ENCODE peak calls at places on chromosomes 12 and 14, in seven cellular contexts. One of them, this sample, is unnamed.

GRCh38 chr12:55830601-55831406 is 1.4 kb upstream of the DNAJC14 start:
- DNase-seq in upper lobe of right lung: peak
- DNase-seq in psoas muscle: peak
- DNase-seq in cardiac fibroblast: peak
- DNase-seq in lower lobe of right lung: peak
- DNase-seq in glutamatergic neuron: peak
- DNase-seq in pancreas: peak
- DNase-seq in this sample: peak

GRCh38 chr12:12244341-12244740 is 22.5 kb downstream of the LRP6 start:
- DNase-seq in lower lobe of right lung: no peak
- DNase-seq in cardiac fibroblast: no peak
- DNase-seq in psoas muscle: no peak
- DNase-seq in glutamatergic neuron: no peak
- DNase-seq in pancreas: no peak
- DNase-seq in upper lobe of right lung: no peak
- DNase-seq in this sample: no peak

GRCh38 chr12:93009533-93009932 is 80.4 kb upstream of the EEA1 start:
- DNase-seq in glutamatergic neuron: no peak
- DNase-seq in upper lobe of right lung: no peak
- DNase-seq in pancreas: no peak
- DNase-seq in lower lobe of right lung: no peak
- DNase-seq in psoas muscle: no peak
- DNase-seq in cardiac fibroblast: no peak
- DNase-seq in this sample: no peak

GRCh38 chr12:11794311-11794710 is 144.8 kb downstream of the ETV6 start:
- DNase-seq in glutamatergic neuron: no peak
- DNase-seq in pancreas: no peak
- DNase-seq in psoas muscle: no peak
- DNase-seq in lower lobe of right lung: no peak
- DNase-seq in upper lobe of right lung: no peak
- DNase-seq in cardiac fibroblast: no peak
- DNase-seq in this sample: no peak

GRCh38 chr14:68208218-68208617 is 388.6 kb downstream of the RAD51B start:
- DNase-seq in upper lobe of right lung: no peak
- DNase-seq in cardiac fibroblast: no peak
- DNase-seq in glutamatergic neuron: no peak
- DNase-seq in lower lobe of right lung: no peak
- DNase-seq in pancreas: no peak
- DNase-seq in psoas muscle: no peak
- DNase-seq in this sample: no peak

GRCh38 chr12:124565071-124565491 is 2.3 kb downstream of the NCOR2 start:
- DNase-seq in upper lobe of right lung: no peak
- DNase-seq in pancreas: no peak
- DNase-seq in glutamatergic neuron: peak
- DNase-seq in psoas muscle: peak
- DNase-seq in lower lobe of right lung: no peak
- DNase-seq in cardiac fibroblast: no peak
- DNase-seq in this sample: no peak

GRCh38 chr12:81759215-81759991 is at the start of gene PPFIA2:
- DNase-seq in lower lobe of right lung: no peak
- DNase-seq in psoas muscle: peak
- DNase-seq in pancreas: peak
- DNase-seq in cardiac fibroblast: peak
- DNase-seq in glutamatergic neuron: peak
- DNase-seq in upper lobe of right lung: peak
- DNase-seq in this sample: peak

GRCh38 chr14:93676416-93676958 is 111.8 kb downstream of the PRIMA1 start:
- DNase-seq in pancreas: no peak
- DNase-seq in glutamatergic neuron: no peak
- DNase-seq in lower lobe of right lung: no peak
- DNase-seq in cardiac fibroblast: no peak
- DNase-seq in psoas muscle: no peak
- DNase-seq in upper lobe of right lung: no peak
- DNase-seq in this sample: no peak

GRCh38 chr12:45191239-45191638 is 24.7 kb upstream of the ANO6 start:
- DNase-seq in upper lobe of right lung: no peak
- DNase-seq in pancreas: no peak
- DNase-seq in cardiac fibroblast: peak
- DNase-seq in psoas muscle: no peak
- DNase-seq in glutamatergic neuron: no peak
- DNase-seq in lower lobe of right lung: no peak
- DNase-seq in this sample: no peak

GRCh38 chr12:52130695-52131094 is 51.2 kb downstream of the SMIM41 start:
- DNase-seq in cardiac fibroblast: no peak
- DNase-seq in upper lobe of right lung: peak
- DNase-seq in lower lobe of right lung: no peak
- DNase-seq in glutamatergic neuron: no peak
- DNase-seq in pancreas: peak
- DNase-seq in psoas muscle: no peak
- DNase-seq in this sample: no peak

GRCh38 chr14:75084513-75084912 is 15.1 kb downstream of the ZC2HC1C start:
- DNase-seq in upper lobe of right lung: no peak
- DNase-seq in pancreas: no peak
- DNase-seq in psoas muscle: no peak
- DNase-seq in lower lobe of right lung: no peak
- DNase-seq in cardiac fibroblast: no peak
- DNase-seq in glutamatergic neuron: no peak
- DNase-seq in this sample: no peak

GRCh38 chr14:96792581-96792980 is 4.6 kb upstream of the VRK1 start:
- DNase-seq in upper lobe of right lung: no peak
- DNase-seq in psoas muscle: no peak
- DNase-seq in pancreas: no peak
- DNase-seq in cardiac fibroblast: no peak
- DNase-seq in lower lobe of right lung: no peak
- DNase-seq in glutamatergic neuron: no peak
- DNase-seq in this sample: peak

GRCh38 chr12:22333751-22334695 is 484 bp downstream of the ST8SIA1 start:
- DNase-seq in lower lobe of right lung: peak
- DNase-seq in upper lobe of right lung: no peak
- DNase-seq in psoas muscle: peak
- DNase-seq in pancreas: no peak
- DNase-seq in cardiac fibroblast: no peak
- DNase-seq in glutamatergic neuron: peak
- DNase-seq in this sample: peak

GRCh38 chr14:31787377-31787776 is 226.2 kb downstream of the NUBPL start:
- DNase-seq in cardiac fibroblast: peak
- DNase-seq in glutamatergic neuron: no peak
- DNase-seq in psoas muscle: no peak
- DNase-seq in upper lobe of right lung: no peak
- DNase-seq in lower lobe of right lung: no peak
- DNase-seq in pancreas: no peak
- DNase-seq in this sample: no peak

GRCh38 chr14:105836730-105837129 is 310.3 kb downstream of the TMEM121 start:
- DNase-seq in cardiac fibroblast: no peak
- DNase-seq in psoas muscle: no peak
- DNase-seq in pancreas: no peak
- DNase-seq in upper lobe of right lung: peak
- DNase-seq in lower lobe of right lung: no peak
- DNase-seq in glutamatergic neuron: no peak
- DNase-seq in this sample: no peak

GRCh38 chr12:15599266-15600037 is 189.7 kb downstream of the EPS8 start:
- DNase-seq in upper lobe of right lung: no peak
- DNase-seq in glutamatergic neuron: no peak
- DNase-seq in pancreas: no peak
- DNase-seq in lower lobe of right lung: no peak
- DNase-seq in psoas muscle: no peak
- DNase-seq in cardiac fibroblast: peak
- DNase-seq in this sample: no peak

GRCh38 chr12:89856431-89856830 is 147.8 kb upstream of the ATP2B1 start:
- DNase-seq in upper lobe of right lung: no peak
- DNase-seq in psoas muscle: no peak
- DNase-seq in cardiac fibroblast: peak
- DNase-seq in pancreas: no peak
- DNase-seq in lower lobe of right lung: no peak
- DNase-seq in glutamatergic neuron: no peak
- DNase-seq in this sample: no peak

GRCh38 chr12:109811624-109811995 is 21.6 kb downstream of the TRPV4 start:
- DNase-seq in lower lobe of right lung: no peak
- DNase-seq in glutamatergic neuron: no peak
- DNase-seq in pancreas: no peak
- DNase-seq in psoas muscle: no peak
- DNase-seq in cardiac fibroblast: no peak
- DNase-seq in upper lobe of right lung: no peak
- DNase-seq in this sample: no peak

GRCh38 chr12:64236549-64236948 is 14.5 kb upstream of the KICS2 start:
- DNase-seq in pancreas: no peak
- DNase-seq in psoas muscle: no peak
- DNase-seq in lower lobe of right lung: no peak
- DNase-seq in glutamatergic neuron: no peak
- DNase-seq in cardiac fibroblast: peak
- DNase-seq in upper lobe of right lung: no peak
- DNase-seq in this sample: no peak

GRCh38 chr14:94306047-94306978 is 13.2 kb upstream of the SERPINA10 start:
- DNase-seq in lower lobe of right lung: no peak
- DNase-seq in cardiac fibroblast: no peak
- DNase-seq in pancreas: no peak
- DNase-seq in upper lobe of right lung: no peak
- DNase-seq in glutamatergic neuron: no peak
- DNase-seq in psoas muscle: no peak
- DNase-seq in this sample: no peak

GRCh38 chr14:28157887-28158791 is 608.4 kb upstream of the FOXG1 start:
- DNase-seq in lower lobe of right lung: no peak
- DNase-seq in cardiac fibroblast: no peak
- DNase-seq in psoas muscle: no peak
- DNase-seq in upper lobe of right lung: no peak
- DNase-seq in pancreas: no peak
- DNase-seq in glutamatergic neuron: no peak
- DNase-seq in this sample: no peak

GRCh38 chr14:98489115-98489514 is 782.9 kb downstream of the BCL11B start:
- DNase-seq in lower lobe of right lung: no peak
- DNase-seq in pancreas: no peak
- DNase-seq in cardiac fibroblast: no peak
- DNase-seq in psoas muscle: no peak
- DNase-seq in upper lobe of right lung: no peak
- DNase-seq in glutamatergic neuron: no peak
- DNase-seq in this sample: no peak

GRCh38 chr12:95790912-95791849 is 617 bp upstream of the NTN4 start:
- DNase-seq in glutamatergic neuron: peak
- DNase-seq in cardiac fibroblast: peak
- DNase-seq in lower lobe of right lung: peak
- DNase-seq in psoas muscle: peak
- DNase-seq in pancreas: peak
- DNase-seq in upper lobe of right lung: peak
- DNase-seq in this sample: peak

GRCh38 chr14:90109858-90110257 is 48.1 kb downstream of the KCNK13 start:
- DNase-seq in psoas muscle: no peak
- DNase-seq in upper lobe of right lung: no peak
- DNase-seq in cardiac fibroblast: peak
- DNase-seq in lower lobe of right lung: no peak
- DNase-seq in pancreas: no peak
- DNase-seq in glutamatergic neuron: peak
- DNase-seq in this sample: no peak

GRCh38 chr12:52434096-52434733 is at the start of gene KRT75:
- DNase-seq in psoas muscle: no peak
- DNase-seq in lower lobe of right lung: no peak
- DNase-seq in pancreas: no peak
- DNase-seq in glutamatergic neuron: no peak
- DNase-seq in upper lobe of right lung: no peak
- DNase-seq in cardiac fibroblast: no peak
- DNase-seq in this sample: no peak

GRCh38 chr14:67166450-67166853 is 22.8 kb upstream of the GARIN2 start:
- DNase-seq in glutamatergic neuron: peak
- DNase-seq in upper lobe of right lung: no peak
- DNase-seq in cardiac fibroblast: peak
- DNase-seq in pancreas: no peak
- DNase-seq in psoas muscle: no peak
- DNase-seq in lower lobe of right lung: no peak
- DNase-seq in this sample: peak

GRCh38 chr12:100375023-100375737 is 18.3 kb downstream of the SLC17A8 start:
- DNase-seq in lower lobe of right lung: peak
- DNase-seq in psoas muscle: peak
- DNase-seq in cardiac fibroblast: peak
- DNase-seq in upper lobe of right lung: peak
- DNase-seq in glutamatergic neuron: peak
- DNase-seq in pancreas: no peak
- DNase-seq in this sample: no peak

GRCh38 chr12:67269632-67270578 is 747 bp downstream of the CAND1 start:
- DNase-seq in upper lobe of right lung: peak
- DNase-seq in pancreas: peak
- DNase-seq in psoas muscle: peak
- DNase-seq in cardiac fibroblast: peak
- DNase-seq in lower lobe of right lung: peak
- DNase-seq in glutamatergic neuron: peak
- DNase-seq in this sample: peak
- TF ChIP-seq CTCF in upper lobe of right lung: no peak
- TF ChIP-seq CTCF in pancreas: no peak
- TF ChIP-seq CTCF in psoas muscle: peak
- TF ChIP-seq CTCF in cardiac fibroblast: no peak
- TF ChIP-seq CTCF in lower lobe of right lung: no peak
- TF ChIP-seq CTCF in glutamatergic neuron: no peak
- TF ChIP-seq CTCF in this sample: no peak

GRCh38 chr14:38197001-38197760 is 10.5 kb upstream of the SSTR1 start:
- DNase-seq in glutamatergic neuron: no peak
- DNase-seq in cardiac fibroblast: peak
- DNase-seq in pancreas: no peak
- DNase-seq in upper lobe of right lung: no peak
- DNase-seq in lower lobe of right lung: no peak
- DNase-seq in psoas muscle: no peak
- DNase-seq in this sample: no peak
- TF ChIP-seq CTCF in glutamatergic neuron: peak
- TF ChIP-seq CTCF in cardiac fibroblast: peak
- TF ChIP-seq CTCF in pancreas: peak
- TF ChIP-seq CTCF in upper lobe of right lung: peak
- TF ChIP-seq CTCF in lower lobe of right lung: peak
- TF ChIP-seq CTCF in psoas muscle: peak
- TF ChIP-seq CTCF in this sample: peak

GRCh38 chr12:78636253-78636855 is 228.2 kb upstream of the SYT1 start:
- DNase-seq in pancreas: no peak
- DNase-seq in glutamatergic neuron: no peak
- DNase-seq in upper lobe of right lung: no peak
- DNase-seq in psoas muscle: no peak
- DNase-seq in lower lobe of right lung: no peak
- DNase-seq in cardiac fibroblast: peak
- DNase-seq in this sample: no peak

GRCh38 chr12:78645956-78646355 is 218.6 kb upstream of the SYT1 start:
- DNase-seq in glutamatergic neuron: no peak
- DNase-seq in cardiac fibroblast: peak
- DNase-seq in lower lobe of right lung: no peak
- DNase-seq in upper lobe of right lung: no peak
- DNase-seq in pancreas: no peak
- DNase-seq in psoas muscle: no peak
- DNase-seq in this sample: no peak

GRCh38 chr12:78641837-78642423 is 222.6 kb upstream of the SYT1 start:
- DNase-seq in upper lobe of right lung: no peak
- DNase-seq in psoas muscle: no peak
- DNase-seq in glutamatergic neuron: no peak
- DNase-seq in pancreas: no peak
- DNase-seq in cardiac fibroblast: peak
- DNase-seq in lower lobe of right lung: no peak
- DNase-seq in this sample: no peak
- TF ChIP-seq CTCF in upper lobe of right lung: no peak
- TF ChIP-seq CTCF in psoas muscle: no peak
- TF ChIP-seq CTCF in glutamatergic neuron: no peak
- TF ChIP-seq CTCF in pancreas: no peak
- TF ChIP-seq CTCF in cardiac fibroblast: no peak
- TF ChIP-seq CTCF in lower lobe of right lung: no peak
- TF ChIP-seq CTCF in this sample: no peak

DNA sequence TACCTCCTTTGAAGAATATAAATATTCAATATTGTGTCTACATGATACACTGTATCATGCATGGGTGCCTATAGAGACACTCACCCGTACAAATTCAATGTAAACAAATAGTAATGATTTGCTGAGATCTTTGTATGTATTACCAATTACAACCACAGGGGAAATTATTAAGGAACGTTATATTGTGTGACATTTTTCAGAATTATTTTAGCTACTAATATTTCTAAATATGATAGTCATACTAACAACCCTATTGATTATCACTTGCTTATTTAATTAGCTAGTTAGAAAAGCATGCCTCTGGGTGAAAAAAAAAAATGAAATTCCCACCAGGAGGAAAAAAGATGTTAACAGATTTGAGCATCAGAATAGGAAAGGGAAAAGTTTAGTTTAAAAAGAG is 2.1 kb downstream of the SOX5 start:
- DNase-seq in pancreas: no peak
- DNase-seq in lower lobe of right lung: no peak
- DNase-seq in glutamatergic neuron: no peak
- DNase-seq in cardiac fibroblast: no peak
- DNase-seq in upper lobe of right lung: no peak
- DNase-seq in psoas muscle: no peak
- DNase-seq in this sample: no peak
- TF ChIP-seq CTCF in pancreas: no peak
- TF ChIP-seq CTCF in lower lobe of right lung: no peak
- TF ChIP-seq CTCF in glutamatergic neuron: peak
- TF ChIP-seq CTCF in cardiac fibroblast: no peak
- TF ChIP-seq CTCF in upper lobe of right lung: no peak
- TF ChIP-seq CTCF in psoas muscle: no peak
- TF ChIP-seq CTCF in this sample: no peak

This sample was measured in nephron progenitor cell.